ENCODE peak calls at places on chromosome 3, in ten cellular contexts. W is pancreas; F is neural crest cell; L is foreskin fibroblast; O is fibroblast of the aortic adventitia; A is CD8-positive, alpha-beta T cell; N is cardiac muscle cell; J is RWPE1; K is hepatocyte; M is adrenal gland. S is an unnamed sample.

GRCh38 chr3:164233951-164234350 is 844.3 kb downstream of the SI start:
- DNase-seq in W (no peak), F (no peak), L (no peak), O (no peak), A (no peak), N (no peak), J (no peak), K (peak), M (no peak), S (no peak)

GRCh38 chr3:128991355-128991895 is 2.5 kb downstream of the CFAP92 start:
- DNase-seq in W (no peak), F (no peak), L (no peak), O (no peak), A (no peak), N (no peak), J (no peak), K (no peak), M (no peak), S (no peak)

GRCh38 chr3:97612632-97613031 is 151.9 kb upstream of the ARL6 start:
- DNase-seq in W (no peak), F (no peak), L (no peak), O (no peak), A (no peak), N (no peak), J (no peak), K (no peak), M (no peak), S (no peak)

GRCh38 chr3:43872301-43872700 is 181.6 kb downstream of the ABHD5 start:
- DNase-seq in W (no peak), F (no peak), L (peak), O (peak), A (no peak), N (peak), J (peak), K (peak), M (no peak), S (no peak)

GRCh38 chr3:41866298-41866697 is 95.6 kb downstream of the ULK4 start:
- DNase-seq in W (no peak), F (no peak), L (no peak), O (no peak), A (no peak), N (no peak), J (no peak), K (no peak), M (no peak), S (no peak)

GRCh38 chr3:127289646-127290575 is 2.1 kb upstream of the PRR20G start:
- DNase-seq in W (no peak), F (no peak), L (peak), O (no peak), A (no peak), N (no peak), J (no peak), K (no peak), M (no peak), S (no peak)

GRCh38 chr3:16599694-16600093 is 5.5 kb downstream of the DAZL start:
- DNase-seq in W (no peak), F (no peak), L (no peak), O (no peak), A (no peak), N (no peak), J (no peak), K (no peak), M (no peak), S (no peak)

GRCh38 chr3:38578081-38578475 is 71.4 kb downstream of the SCN5A start:
- DNase-seq in W (no peak), F (no peak), L (no peak), O (no peak), A (no peak), N (no peak), J (no peak), K (no peak), M (no peak), S (no peak)

GRCh38 chr3:22039156-22039555 is 288.1 kb upstream of the ZNF385D start:
- DNase-seq in W (no peak), F (no peak), L (no peak), O (no peak), A (no peak), N (no peak), J (no peak), K (no peak), M (no peak), S (no peak)

GRCh38 chr3:53525765-53526761 is 31.7 kb downstream of the CACNA1D start:
- DNase-seq in W (no peak), F (no peak), L (no peak), O (peak), A (no peak), N (peak), J (no peak), K (peak), M (no peak), S (no peak)

GRCh38 chr3:138950701-138951100 is 3.7 kb downstream of the FOXL2NB start:
- DNase-seq in W (no peak), F (no peak), L (no peak), O (no peak), A (no peak), N (no peak), J (no peak), K (no peak), M (no peak), S (no peak)

GRCh38 chr3:122313261-122313660 is 11.8 kb upstream of the CSTA start:
- DNase-seq in W (no peak), F (no peak), L (no peak), O (peak), A (no peak), N (peak), J (no peak), K (no peak), M (no peak), S (no peak)

GRCh38 chr3:116007000-116007399 is 383.7 kb downstream of the GAP43 start:
- DNase-seq in W (no peak), F (no peak), L (no peak), O (no peak), A (no peak), N (no peak), J (no peak), K (no peak), M (no peak), S (no peak)

GRCh38 chr3:15409239-15409638 is 18.1 kb downstream of the METTL6 start:
- DNase-seq in W (no peak), F (no peak), L (no peak), O (no peak), A (no peak), N (peak), J (no peak), K (no peak), M (no peak), S (no peak)

GRCh38 chr3:187698499-187699399 is 3.6 kb downstream of the RTP2 start:
- DNase-seq in W (no peak), F (no peak), L (no peak), O (no peak), A (no peak), N (no peak), J (no peak), K (no peak), M (no peak), S (no peak)

GRCh38 chr3:148092624-148093194 is 605.0 kb upstream of the AGTR1 start:
- DNase-seq in W (no peak), F (no peak), L (no peak), O (no peak), A (no peak), N (no peak), J (no peak), K (no peak), M (no peak), S (no peak)

GRCh38 chr3:126983653-126984390 is 907 bp downstream of the PLXNA1 start:
- DNase-seq in W (peak), F (peak), L (no peak), O (no peak), A (no peak), N (peak), J (no peak), K (peak), M (no peak), S (peak)

GRCh38 chr3:38107911-38108648 is 28.8 kb downstream of the ACAA1 start:
- DNase-seq in W (no peak), F (no peak), L (no peak), O (no peak), A (no peak), N (no peak), J (no peak), K (no peak), M (peak), S (no peak)

GRCh38 chr3:192237992-192238608 is 489.2 kb downstream of the FGF12 start:
- DNase-seq in W (no peak), F (no peak), L (no peak), O (no peak), A (no peak), N (no peak), J (no peak), K (no peak), M (no peak), S (peak)
- TF ChIP-seq CTCF in W (no peak), F (peak), L (no peak), O (no peak), A (no peak), N (no peak), J (no peak), K (no peak), M (no peak), S (peak)

DNA sequence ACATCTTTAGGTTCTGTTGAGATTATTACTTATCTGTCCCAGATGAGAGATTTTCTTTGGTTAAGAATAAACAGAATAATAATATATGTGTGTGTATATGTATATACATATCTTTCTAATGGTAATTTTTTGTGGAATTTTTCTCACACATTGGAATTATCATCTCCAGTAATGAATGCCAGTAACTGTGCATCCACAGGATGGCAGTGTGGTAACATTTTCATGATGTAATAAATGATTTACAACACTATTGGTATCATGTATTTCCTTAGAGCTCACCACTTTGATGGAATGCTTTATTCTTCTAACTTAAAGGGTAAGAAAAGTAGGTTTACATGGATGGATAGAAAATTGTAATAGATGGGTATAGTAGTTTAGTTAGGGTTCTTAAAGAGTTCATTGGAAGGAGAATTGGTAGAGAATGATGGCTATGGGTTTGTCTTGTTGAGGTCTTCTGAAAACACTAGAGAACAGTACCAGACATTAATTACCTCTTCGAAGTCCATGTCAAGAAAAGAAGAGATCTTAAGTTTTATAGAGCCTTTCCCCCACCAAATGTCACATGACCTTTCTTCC is 78.1 kb downstream of the STT3B start:
- DNase-seq in W (no peak), F (no peak), L (peak), O (peak), A (no peak), N (peak), J (peak), K (peak), M (no peak), S (no peak)
- TF ChIP-seq CTCF in W (no peak), F (peak), L (peak), O (peak), A (peak), N (peak), J (peak), K (peak), M (peak), S (no peak)

GRCh38 chr3:172354931-172355499 is 93.2 kb downstream of the GHSR start:
- DNase-seq in W (no peak), F (no peak), L (peak), O (no peak), A (no peak), N (no peak), J (no peak), K (no peak), M (no peak), S (no peak)
- TF ChIP-seq CTCF in W (no peak), F (no peak), L (no peak), O (no peak), A (no peak), N (no peak), J (no peak), K (no peak), M (no peak), S (no peak)

GRCh38 chr3:157355276-157355675 is 81.4 kb upstream of the PTX3 start:
- DNase-seq in W (no peak), F (no peak), L (no peak), O (no peak), A (no peak), N (no peak), J (no peak), K (no peak), M (no peak), S (no peak)

GRCh38 chr3:157353657-157354056 is 83.0 kb upstream of the PTX3 start:
- DNase-seq in W (no peak), F (no peak), L (no peak), O (no peak), A (no peak), N (no peak), J (no peak), K (no peak), M (no peak), S (no peak)

GRCh38 chr3:157354722-157355121 is 81.9 kb upstream of the PTX3 start:
- DNase-seq in W (no peak), F (no peak), L (no peak), O (peak), A (no peak), N (peak), J (no peak), K (peak), M (no peak), S (no peak)

GRCh38 chr3:157354254-157354653 is 82.4 kb upstream of the PTX3 start:
- DNase-seq in W (no peak), F (no peak), L (no peak), O (no peak), A (no peak), N (no peak), J (no peak), K (no peak), M (no peak), S (no peak)

GRCh38 chr3:157351981-157352380 is 84.7 kb upstream of the PTX3 start:
- DNase-seq in W (no peak), F (no peak), L (no peak), O (no peak), A (no peak), N (no peak), J (peak), K (no peak), M (no peak), S (no peak)
- TF ChIP-seq CTCF in W (no peak), F (peak), L (peak), O (peak), A (no peak), N (peak), J (peak), K (no peak), M (no peak), S (peak)

DNA sequence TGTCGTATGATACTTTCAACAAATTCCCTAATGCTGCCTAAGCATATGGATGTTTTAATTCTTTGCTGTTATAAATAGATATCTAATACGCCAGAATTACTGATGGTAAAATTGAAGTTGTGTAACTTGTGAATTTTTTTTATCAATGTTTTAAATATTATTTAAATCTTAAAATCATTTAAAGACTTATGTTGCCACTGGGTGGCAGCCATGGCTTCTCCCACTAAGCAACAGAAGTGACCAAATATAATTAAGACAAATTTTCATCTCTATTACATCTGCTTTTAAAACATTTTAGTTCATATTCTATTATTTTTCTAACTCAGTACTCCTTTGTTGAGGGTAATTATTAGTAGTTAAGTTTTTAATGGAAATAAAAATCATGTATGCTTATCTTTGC is 8.1 kb upstream of the IL20RB start:
- DNase-seq in W (no peak), F (no peak), L (peak), O (peak), A (no peak), N (peak), J (no peak), K (no peak), M (no peak), S (no peak)
- TF ChIP-seq CTCF in W (no peak), F (no peak), L (no peak), O (peak), A (no peak), N (no peak), J (peak), K (peak), M (no peak), S (no peak)

GRCh38 chr3:23244642-23245041 is 41.5 kb downstream of the UBE2E2 start:
- DNase-seq in W (no peak), F (no peak), L (no peak), O (no peak), A (no peak), N (no peak), J (no peak), K (no peak), M (no peak), S (no peak)

GRCh38 chr3:23249961-23250360 is 46.8 kb downstream of the UBE2E2 start:
- DNase-seq in W (no peak), F (no peak), L (no peak), O (no peak), A (no peak), N (no peak), J (no peak), K (no peak), M (no peak), S (no peak)

GRCh38 chr3:23242106-23242505 is 39.0 kb downstream of the UBE2E2 start:
- DNase-seq in W (no peak), F (no peak), L (no peak), O (no peak), A (no peak), N (no peak), J (peak), K (no peak), M (no peak), S (no peak)

GRCh38 chr3:23248594-23249131 is 45.5 kb downstream of the UBE2E2 start:
- DNase-seq in W (no peak), F (no peak), L (no peak), O (no peak), A (no peak), N (no peak), J (no peak), K (no peak), M (no peak), S (no peak)

GRCh38 chr3:23246651-23247050 is 43.5 kb downstream of the UBE2E2 start:
- DNase-seq in W (no peak), F (no peak), L (no peak), O (no peak), A (no peak), N (no peak), J (no peak), K (no peak), M (no peak), S (no peak)
- TF ChIP-seq CTCF in W (no peak), F (no peak), L (no peak), O (no peak), A (no peak), N (no peak), J (no peak), K (no peak), M (no peak), S (no peak)

DNA sequence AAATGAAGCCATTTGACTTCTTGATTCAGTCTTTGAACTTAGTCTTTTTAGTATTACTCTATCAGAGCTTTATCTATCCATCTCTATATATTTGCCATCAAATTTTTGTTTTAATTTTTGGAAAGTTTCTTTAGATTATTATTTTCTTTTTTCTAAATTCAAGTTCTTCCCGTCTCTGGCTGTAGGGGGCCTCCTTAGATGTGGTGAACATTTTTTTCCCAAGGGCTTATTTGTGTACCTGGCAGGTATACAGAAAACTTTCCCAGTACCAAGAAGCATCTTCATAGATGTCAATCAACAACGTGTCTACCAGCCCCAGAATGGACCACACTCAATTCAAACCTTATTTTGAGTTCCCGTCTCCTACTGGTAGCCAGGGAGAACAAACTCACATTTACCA is 486.8 kb upstream of the CNTN4 start:
- DNase-seq in W (no peak), F (no peak), L (no peak), O (no peak), A (no peak), N (no peak), J (no peak), K (no peak), M (no peak), S (no peak)
- TF ChIP-seq CTCF in W (no peak), F (peak), L (no peak), O (no peak), A (no peak), N (no peak), J (no peak), K (peak), M (no peak), S (no peak)

DNA sequence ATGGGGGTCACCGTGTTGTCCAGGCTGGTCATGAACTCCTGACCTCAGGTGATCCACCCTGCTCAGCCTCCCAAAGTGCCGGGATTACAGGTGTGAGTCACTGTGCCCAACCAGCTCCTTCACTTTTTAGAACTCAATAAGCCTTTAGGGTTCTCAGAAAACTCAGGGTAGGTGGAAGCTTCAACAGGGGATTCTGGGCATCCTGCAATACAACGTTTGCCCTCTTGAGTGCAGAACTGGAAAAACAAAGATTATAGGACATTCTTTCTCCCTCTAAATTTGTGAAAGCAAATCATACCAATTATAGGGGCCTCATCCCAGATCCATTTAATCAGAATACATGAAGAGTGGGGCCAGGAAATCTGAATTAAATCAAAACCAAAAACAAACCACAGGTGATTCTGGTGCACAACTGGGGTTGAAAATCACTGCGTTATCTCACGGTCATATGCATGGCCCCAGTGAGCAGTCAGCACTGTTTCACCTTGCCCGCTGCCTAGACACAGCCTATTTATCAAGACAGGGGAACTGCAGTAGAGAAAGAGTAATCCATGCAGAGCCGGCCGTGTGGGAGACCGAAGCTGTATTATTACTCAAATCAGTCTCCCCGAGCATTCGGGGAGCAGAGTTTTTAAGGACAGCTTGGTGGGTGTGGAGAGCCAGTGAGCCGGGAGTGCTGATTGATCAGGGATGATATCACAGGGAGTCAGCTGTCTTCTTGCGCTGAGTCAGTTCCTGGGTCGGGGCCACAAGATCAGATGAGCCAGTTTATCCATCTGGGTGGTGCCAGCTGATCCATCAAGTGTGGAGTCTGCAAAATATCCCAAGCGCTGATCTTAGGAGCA is 58.4 kb downstream of the TMEM44 start:
- DNase-seq in W (no peak), F (no peak), L (peak), O (peak), A (no peak), N (peak), J (peak), K (no peak), M (peak), S (no peak)
- TF ChIP-seq CTCF in W (no peak), F (no peak), L (no peak), O (peak), A (no peak), N (peak), J (no peak), K (no peak), M (peak), S (peak)